ENCODE peak calls at places on chromosomes 16 and 17, in seven cellular contexts. T, E, J, L, V, C and P are unnamed samples.

GRCh38 chr17:62085511-62086408 is 20.7 kb upstream of the MED13 start:
- DNase-seq in T (no peak), E (no peak), J (no peak), L (no peak), V (no peak), C (no peak), P (no peak)

GRCh38 chr16:4494746-4495490 is 18.7 kb downstream of the HMOX2 start:
- DNase-seq in T (no peak), E (no peak), J (no peak), L (no peak), V (no peak), C (no peak), P (no peak)

GRCh38 chr16:28258571-28258970 is 33.8 kb upstream of the SBK1 start:
- DNase-seq in T (no peak), E (peak; percentile 36), J (peak; percentile 90), L (no peak), V (no peak), C (no peak), P (no peak)

GRCh38 chr17:43880420-43880991 is 26.8 kb downstream of the MPP2 start:
- DNase-seq in T (peak; percentile 33), E (peak; percentile 45), J (peak; percentile 38), L (peak; percentile 32), V (peak; percentile 50), C (no peak), P (peak; percentile 26)

GRCh38 chr17:5516060-5516792 is 29.9 kb downstream of the MIS12 start:
- DNase-seq in T (no peak), E (no peak), J (no peak), L (peak; percentile 91), V (no peak), C (peak; percentile 94), P (no peak)

GRCh38 chr17:39737761-39738567 is at the start of gene GRB7:
- DNase-seq in T (no peak), E (peak; percentile 36), J (peak; percentile 94), L (no peak), V (no peak), C (no peak), P (no peak)

GRCh38 chr17:74452027-74452840 is 14.2 kb upstream of the CD300A start:
- DNase-seq in T (no peak), E (no peak), J (no peak), L (no peak), V (no peak), C (no peak), P (no peak)

GRCh38 chr16:745739-746138 is 4.9 kb upstream of the CIAO3 start:
- DNase-seq in T (no peak), E (no peak), J (no peak), L (no peak), V (no peak), C (no peak), P (no peak)

GRCh38 chr16:87003414-87003755 is 313.8 kb downstream of the C16orf95 start:
- DNase-seq in T (no peak), E (no peak), J (no peak), L (no peak), V (no peak), C (no peak), P (no peak)

GRCh38 chr17:31787857-31788570 is 71.0 kb downstream of the COPRS start:
- DNase-seq in T (no peak), E (no peak), J (peak; percentile 72), L (no peak), V (no peak), C (peak; percentile 93), P (no peak)

GRCh38 chr16:66549284-66550131 is at the start of gene TK2:
- DNase-seq in T (peak; percentile 27), E (peak; percentile 38), J (peak; percentile 73), L (no peak), V (peak; percentile 17), C (peak; percentile 46), P (peak; percentile 50)

GRCh38 chr17:50758524-50758923 is 8.8 kb downstream of the ANKRD40CL start:
- DNase-seq in T (no peak), E (no peak), J (no peak), L (no peak), V (no peak), C (no peak), P (no peak)

GRCh38 chr17:222172-222571 is 40.7 kb upstream of the DOC2B start:
- DNase-seq in T (no peak), E (no peak), J (peak; percentile 64), L (no peak), V (no peak), C (no peak), P (no peak)

GRCh38 chr17:63549289-63549945 is 860 bp upstream of the DCAF7 start:
- DNase-seq in T (no peak), E (no peak), J (no peak), L (no peak), V (no peak), C (no peak), P (no peak)

GRCh38 chr17:77315010-77315409 is 174.2 kb downstream of the SEC14L1 start:
- DNase-seq in T (no peak), E (no peak), J (no peak), L (no peak), V (no peak), C (no peak), P (no peak)